ENCODE peak calls at places on chromosomes 12 and 14, in eight cellular contexts. T, Q, C, D, U, K, Z and E are unnamed samples.

GRCh38 chr12:62581288-62582064 is 114.8 kb downstream of the MON2 start:
- DNase-seq in Z (no peak), T (no peak), U (no peak), C (peak), K (no peak), Q (no peak), D (no peak), E (peak)

GRCh38 chr12:105409881-105410471 is 79.5 kb downstream of the C12orf75 start:
- DNase-seq in K (peak), C (no peak), Q (no peak), T (peak), Z (no peak), U (no peak), D (no peak), E (peak)

GRCh38 chr12:48687595-48687994 is 5.6 kb upstream of the KANSL2 start:
- DNase-seq in T (no peak), U (no peak), Q (no peak), K (no peak), Z (no peak), D (no peak), C (no peak), E (no peak)

GRCh38 chr12:74903522-74903921 is 306.1 kb downstream of the KCNC2 start:
- DNase-seq in T (no peak), C (no peak), U (no peak), D (no peak), Q (no peak), K (no peak), Z (no peak), E (no peak)

GRCh38 chr14:99627510-99628381 is 17.2 kb upstream of the HHIPL1 start:
- DNase-seq in Q (no peak), U (no peak), D (no peak), T (no peak), C (no peak), K (no peak), Z (no peak), E (no peak)

GRCh38 chr12:45730842-45731336 is 1.4 kb downstream of the ARID2 start:
- DNase-seq in C (no peak), Q (no peak), T (no peak), U (no peak), Z (no peak), D (no peak), K (peak), E (peak)

GRCh38 chr12:68636268-68636667 is 25.6 kb downstream of the RAP1B start:
- DNase-seq in D (no peak), C (no peak), K (no peak), U (no peak), Q (no peak), T (no peak), Z (no peak), E (peak)

GRCh38 chr14:61051046-61051445 is 70.0 kb downstream of the SLC38A6 start:
- DNase-seq in Z (peak), D (no peak), Q (no peak), K (no peak), T (peak), U (no peak), C (no peak), E (peak)

GRCh38 chr14:61034416-61035100 is 53.5 kb downstream of the SLC38A6 start:
- DNase-seq in T (peak), Q (no peak), D (no peak), C (no peak), K (no peak), Z (no peak), U (no peak), E (no peak)

GRCh38 chr12:43742106-43742505 is 16.5 kb downstream of the PUS7L start:
- DNase-seq in K (no peak), T (no peak), U (no peak), Z (no peak), Q (no peak), C (no peak), D (no peak), E (peak)

GRCh38 chr12:31896514-31897039 is 62.6 kb upstream of the RESF1 start:
- DNase-seq in U (peak), Z (no peak), K (no peak), D (no peak), T (no peak), C (no peak), Q (no peak), E (no peak)

GRCh38 chr12:100404769-100405407 is 48.0 kb downstream of the SLC17A8 start:
- DNase-seq in Q (no peak), K (peak), D (peak), U (no peak), T (peak), Z (no peak), C (no peak), E (peak)

GRCh38 chr14:68810173-68811153 is 17.6 kb upstream of the ZFP36L1 start:
- DNase-seq in C (no peak), Z (no peak), U (no peak), D (no peak), K (no peak), Q (no peak), T (peak), E (no peak)

GRCh38 chr14:88029500-88029899 is 24.6 kb downstream of the GPR65 start:
- DNase-seq in K (no peak), Z (no peak), U (no peak), Q (no peak), D (no peak), C (no peak), T (no peak), E (no peak)

GRCh38 chr14:71574976-71575375 is 357.3 kb upstream of the RGS6 start:
- DNase-seq in D (no peak), T (no peak), Z (no peak), Q (no peak), U (no peak), C (peak), K (no peak), E (peak)

GRCh38 chr12:817941-818600 is 65.7 kb downstream of the WNK1 start:
- DNase-seq in K (no peak), D (no peak), Z (no peak), Q (no peak), C (no peak), U (no peak), T (no peak), E (no peak)

GRCh38 chr14:40368314-40368713 is 936.1 kb upstream of the FBXO33 start:
- DNase-seq in D (no peak), K (no peak), U (no peak), Z (no peak), T (no peak), C (no peak), Q (no peak), E (no peak)

GRCh38 chr12:47396902-47397663 is 308.7 kb downstream of the RPAP3 start:
- DNase-seq in Z (no peak), Q (no peak), K (no peak), U (no peak), D (no peak), T (no peak), C (no peak), E (no peak)

GRCh38 chr12:41277019-41277770 is 89.1 kb downstream of the PDZRN4 start:
- DNase-seq in T (no peak), C (peak), Z (no peak), Q (no peak), K (peak), D (peak), U (no peak), E (peak)

GRCh38 chr12:49894754-49895153 is 8.9 kb downstream of the FAIM2 start:
- DNase-seq in Z (no peak), Q (no peak), C (no peak), K (no peak), U (no peak), D (no peak), T (peak), E (no peak)

GRCh38 chr12:53937596-53938275 is 895 bp upstream of the HOXC13 start:
- DNase-seq in U (no peak), Q (no peak), T (no peak), C (no peak), Z (no peak), D (no peak), K (no peak), E (no peak)

DNA sequence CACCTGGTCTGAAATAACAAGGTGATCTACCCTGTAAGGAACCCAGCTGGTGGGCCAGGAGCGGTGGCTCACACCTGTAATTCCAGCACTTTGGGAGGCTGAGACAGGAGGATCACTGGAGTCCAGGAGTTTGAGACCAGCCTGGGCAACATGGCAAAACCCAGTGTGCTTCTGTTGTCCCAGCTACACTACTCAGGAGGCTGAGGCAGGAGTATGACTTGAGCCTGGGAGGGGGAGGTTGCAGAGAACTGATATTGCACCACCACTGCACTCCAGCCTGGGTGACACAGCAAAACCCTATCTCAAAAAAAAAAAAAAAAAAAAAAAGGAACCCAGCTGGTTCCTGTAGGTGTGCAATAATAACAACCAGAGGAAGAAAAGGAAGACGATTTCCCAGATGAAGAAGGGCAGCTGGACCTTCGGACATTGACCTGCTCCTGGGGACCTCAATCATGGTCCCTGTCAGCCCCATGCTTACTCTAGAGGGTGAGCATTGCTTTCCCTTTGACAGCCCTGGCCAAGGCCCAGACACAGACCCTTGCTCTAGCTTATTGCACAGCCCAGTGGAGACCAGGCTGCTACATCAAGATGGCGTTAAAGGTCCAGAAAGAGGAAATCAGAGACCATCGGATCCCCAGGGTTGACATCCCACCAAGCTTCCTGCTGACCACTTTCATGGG is 5.4 kb downstream of the FOS start:
- DNase-seq in D (no peak), K (no peak), U (no peak), T (peak), Z (no peak), C (no peak), Q (no peak), E (peak)
- TF ChIP-seq CTCF in D (no peak), K (no peak), U (no peak), T (no peak), Z (no peak), C (no peak), Q (no peak), E (no peak)

GRCh38 chr12:39807043-39807442 is 187.4 kb upstream of the ABCD2 start:
- DNase-seq in Z (no peak), D (no peak), Q (no peak), C (no peak), K (peak), T (no peak), U (no peak), E (peak)
- TF ChIP-seq CTCF in Z (no peak), D (peak), Q (no peak), C (peak), K (peak), T (no peak), U (no peak), E (peak)

GRCh38 chr14:27587103-27587502 is 989.3 kb upstream of the NOVA1 start:
- DNase-seq in K (no peak), T (no peak), Z (no peak), U (no peak), Q (no peak), C (no peak), D (no peak), E (no peak)
- TF ChIP-seq CTCF in K (peak), T (no peak), Z (no peak), U (no peak), Q (no peak), C (no peak), D (peak), E (no peak)

DNA sequence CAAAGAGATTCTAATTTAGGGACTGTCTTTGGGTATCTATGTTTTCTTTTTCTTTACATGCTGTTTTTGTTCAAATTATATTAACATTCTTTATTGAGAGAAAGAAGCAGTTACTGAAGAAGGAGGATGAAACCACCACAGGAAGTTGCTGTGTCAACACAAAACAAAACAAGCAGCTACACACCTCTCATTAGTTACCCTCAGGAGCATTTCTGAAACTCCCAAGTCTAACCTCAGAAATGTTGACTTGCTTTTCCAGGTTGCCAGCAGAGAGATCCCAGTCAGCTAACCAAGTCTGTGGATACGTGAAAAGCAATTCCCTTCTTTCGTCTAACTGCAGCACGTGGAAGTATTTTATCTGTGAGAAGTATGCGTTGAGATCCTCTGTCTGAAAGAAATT is 33.5 kb downstream of the CLEC1A start:
- DNase-seq in K (no peak), T (no peak), D (no peak), C (no peak), Z (no peak), U (no peak), Q (no peak), E (no peak)
- TF ChIP-seq CTCF in K (no peak), T (no peak), D (no peak), C (no peak), Z (no peak), U (no peak), Q (no peak), E (no peak)

DNA sequence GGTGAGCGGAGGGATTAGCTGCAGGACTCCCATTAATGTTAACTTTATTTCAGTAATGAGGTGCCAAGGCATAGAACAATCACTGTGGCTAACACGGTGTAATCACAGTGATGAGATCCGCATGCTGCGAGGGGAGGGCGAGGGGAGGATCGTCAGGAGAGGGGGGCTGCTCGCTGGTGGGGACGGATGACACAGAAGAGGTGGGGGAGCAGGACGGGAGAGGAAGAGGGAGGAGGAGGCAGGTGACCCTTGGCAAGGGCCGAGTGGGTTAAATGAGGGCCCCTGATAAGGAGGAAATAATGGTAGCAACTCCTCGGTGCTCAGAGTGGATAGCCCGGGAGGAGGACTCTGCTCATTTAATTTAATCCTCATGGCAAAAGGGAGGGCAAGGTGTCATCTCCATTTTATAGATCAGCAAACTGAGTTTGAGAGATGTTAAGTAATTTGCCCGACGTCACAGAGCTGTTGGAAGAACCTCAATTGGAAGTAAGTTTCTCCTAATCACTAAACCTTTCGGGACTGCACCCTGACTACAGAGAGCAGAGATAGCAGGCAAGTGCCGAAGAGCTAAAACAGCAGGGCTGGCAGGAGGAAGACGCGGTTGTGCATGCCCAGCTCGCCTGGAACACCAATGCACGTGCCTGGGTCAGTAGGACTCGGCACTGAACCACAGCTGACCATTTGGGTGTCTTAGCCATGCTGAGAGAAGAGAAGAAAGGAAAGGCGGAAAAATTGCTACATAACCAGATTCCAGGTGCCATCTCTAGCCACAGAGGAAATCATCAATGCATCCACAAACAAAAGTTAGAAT is 43.0 kb downstream of the SPRING1 start:
- DNase-seq in D (no peak), Q (no peak), C (no peak), U (no peak), T (no peak), K (no peak), Z (no peak), E (no peak)
- TF ChIP-seq CTCF in D (no peak), Q (no peak), C (no peak), U (no peak), T (no peak), K (no peak), Z (no peak), E (no peak)